ENCODE peak calls at places on chromosome 5, in six cellular contexts. U, H, G, L, A and I are unnamed samples.

GRCh38 chr5:40945111-40945510 is 35.8 kb downstream of the C7 start:
- DNase-seq in U (no peak), H (no peak), G (no peak), L (no peak), A (no peak), I (no peak)

GRCh38 chr5:170963521-170963920 is 101.7 kb downstream of the RANBP17 start:
- DNase-seq in U (no peak), H (no peak), G (no peak), L (no peak), A (no peak), I (no peak)

GRCh38 chr5:156121234-156121633 is 205.7 kb upstream of the SGCD start:
- DNase-seq in U (no peak), H (no peak), G (no peak), L (no peak), A (no peak), I (no peak)

GRCh38 chr5:131466171-131466766 is 168.8 kb downstream of the RAPGEF6 start:
- DNase-seq in U (no peak), H (no peak), G (no peak), L (no peak), A (no peak), I (no peak)

GRCh38 chr5:36944607-36945225 is 68.1 kb downstream of the NIPBL start:
- DNase-seq in U (no peak), H (no peak), G (peak), L (no peak), A (peak), I (peak)

GRCh38 chr5:94793816-94794198 is 175.3 kb downstream of the SLF1 start:
- DNase-seq in U (no peak), H (no peak), G (peak), L (no peak), A (no peak), I (no peak)

GRCh38 chr5:57174128-57174849 is 430 bp downstream of the GPBP1 start:
- DNase-seq in U (no peak), H (no peak), G (no peak), L (no peak), A (peak), I (no peak)

GRCh38 chr5:151772029-151772867 is 494 bp downstream of the G3BP1 start:
- DNase-seq in U (no peak), H (peak), G (no peak), L (no peak), A (peak), I (no peak)